ENCODE peak calls at places on chromosomes 1 and 21, in six cellular contexts. D is H9, K is IMR-90, O is neuronal stem cell, P is mesenchymal stem cell, C is H1. N is an unnamed sample.
A peak's percentile ranks its signal among the peaks of the same experiment; 100 is the strongest.

GRCh38 chr21:36818051-36818450 is 119.1 kb downstream of the SIM2 start:
- DNase-seq in D (no peak), K (no peak), O (peak; percentile 36), P (no peak), C (no peak), N (no peak)

GRCh38 chr1:230632273-230632873 is 9.9 kb upstream of the COG2 start:
- DNase-seq in D (peak; percentile 60), K (peak; percentile 24), O (peak; percentile 12), P (peak; percentile 50), C (peak; percentile 17), N (peak; percentile 83)

GRCh38 chr1:228005511-228006033 is 1.2 kb upstream of the WNT3A start:
- DNase-seq in D (no peak), K (no peak), O (no peak), P (no peak), C (no peak), N (peak; percentile 55)

GRCh38 chr1:19597463-19598309 is 46.4 kb upstream of the NBL1 start:
- DNase-seq in D (no peak), K (peak; percentile 47), O (no peak), P (peak; percentile 77), C (no peak), N (peak; percentile 61)

GRCh38 chr21:20570824-20571232 is 427.4 kb upstream of the NCAM2 start:
- DNase-seq in D (peak; percentile 88), K (no peak), O (peak; percentile 55), P (peak; percentile 6), C (peak; percentile 73), N (peak; percentile 96)

GRCh38 chr1:226629210-226629895 is 80.8 kb downstream of the STUM start:
- DNase-seq in D (no peak), K (no peak), O (no peak), P (no peak), C (no peak), N (no peak)

GRCh38 chr1:177848577-177848976 is 121.3 kb downstream of the SEC16B start:
- DNase-seq in D (no peak), K (peak; percentile 62), O (no peak), P (no peak), C (no peak), N (no peak)

GRCh38 chr1:152160553-152160952 is 1.5 kb upstream of the RPTN start:
- DNase-seq in D (no peak), K (no peak), O (no peak), P (no peak), C (no peak), N (no peak)

GRCh38 chr1:24724345-24725208 is 20.7 kb upstream of the CLIC4 start:
- DNase-seq in D (peak; percentile 80), K (peak; percentile 84), O (no peak), P (peak; percentile 87), C (no peak), N (peak; percentile 93)

GRCh38 chr1:207832796-207833195 is 78.1 kb downstream of the CD34 start:
- DNase-seq in D (no peak), K (no peak), O (no peak), P (no peak), C (no peak), N (no peak)

GRCh38 chr1:207833381-207833780 is 77.5 kb downstream of the CD34 start:
- DNase-seq in D (no peak), K (no peak), O (no peak), P (no peak), C (no peak), N (no peak)

GRCh38 chr1:207829576-207829975 is 77.7 kb downstream of the CD46 start:
- DNase-seq in D (no peak), K (no peak), O (no peak), P (no peak), C (no peak), N (no peak)

GRCh38 chr1:207830788-207831187 is 78.9 kb downstream of the CD46 start:
- DNase-seq in D (no peak), K (no peak), O (no peak), P (no peak), C (no peak), N (no peak)

DNA sequence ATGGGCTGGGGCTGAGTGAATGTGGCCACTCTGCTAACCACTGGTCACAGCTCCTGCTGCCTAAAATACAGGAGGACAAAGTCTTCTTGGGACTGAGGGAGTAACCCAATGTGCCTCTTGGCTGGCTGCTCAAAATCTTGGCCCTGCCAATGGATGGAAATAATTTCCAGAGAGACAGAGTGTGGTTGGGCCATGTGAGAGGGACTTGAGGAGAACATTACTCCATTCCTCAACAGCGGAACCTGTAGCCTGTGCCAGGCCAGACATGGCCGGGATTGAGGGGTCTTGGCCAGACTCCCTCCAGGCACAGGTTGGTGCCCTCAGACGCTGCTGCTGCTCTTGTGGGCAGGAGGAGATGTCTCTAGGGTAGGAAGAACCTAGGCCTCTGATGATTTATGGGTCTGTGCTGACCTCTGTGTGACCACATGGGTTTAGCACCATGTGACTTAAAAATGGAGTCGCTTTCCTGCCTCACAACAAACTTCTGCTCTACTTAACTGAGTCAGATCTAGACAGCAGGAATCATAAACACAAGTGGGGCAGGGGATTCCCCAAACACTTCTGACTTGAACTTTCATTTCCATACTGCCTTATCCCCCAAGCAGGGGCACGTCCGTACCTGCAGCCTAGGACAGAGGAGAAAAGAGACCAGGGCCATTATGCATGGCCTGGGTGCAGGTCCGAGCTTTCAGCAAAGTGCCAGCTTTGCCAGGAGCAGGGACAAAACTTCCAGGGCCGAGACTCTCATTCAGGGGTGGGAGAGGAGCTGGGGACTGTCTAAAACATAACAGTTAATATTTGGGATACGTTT is 79.2 kb downstream of the CD34 start:
- DNase-seq in D (no peak), K (peak; percentile 75), O (no peak), P (peak; percentile 66), C (no peak), N (no peak)
- H2BK15ac ChIP-seq in D (no peak overlapping the region), K (no peak overlapping the region), O (no peak overlapping the region), P (no peak overlapping the region), C (no peak overlapping the region), N (no peak overlapping the region)

GRCh38 chr1:92817137-92817697 is 14.6 kb upstream of the RPL5 start:
- DNase-seq in D (no peak), K (no peak), O (no peak), P (no peak), C (no peak), N (no peak)
- H3K23ac ChIP-seq in D (no peak overlapping the region), K (no peak overlapping the region), O (no peak overlapping the region), P (no peak overlapping the region), C (no peak overlapping the region), N (no peak overlapping the region)

GRCh38 chr1:181452746-181453145 is 30.6 kb upstream of the CACNA1E start:
- DNase-seq in D (no peak), K (no peak), O (no peak), P (no peak), C (no peak), N (no peak)
- H2BK15ac ChIP-seq in D (no peak overlapping the region), K (no peak overlapping the region), O (no peak overlapping the region), P (no peak overlapping the region), C (no peak overlapping the region), N (no peak overlapping the region)

GRCh38 chr1:198833706-198834497 is 195.1 kb downstream of the PTPRC start:
- DNase-seq in D (no peak), K (no peak), O (no peak), P (no peak), C (no peak), N (no peak)
- H3K23ac ChIP-seq in D (no peak overlapping the region), K (no peak overlapping the region), O (no peak overlapping the region), P (no peak overlapping the region), C (no peak overlapping the region), N (no peak overlapping the region)

GRCh38 chr1:150008699-150009098 is 1.8 kb downstream of the OTUD7B start:
- DNase-seq in D (no peak), K (no peak), O (no peak), P (no peak), C (no peak), N (no peak)

GRCh38 chr1:150006881-150007401 is 3.6 kb downstream of the OTUD7B start:
- DNase-seq in D (no peak), K (peak; percentile 76), O (no peak), P (peak; percentile 38), C (no peak), N (no peak)

GRCh38 chr1:150009604-150010387 is 730 bp downstream of the OTUD7B start:
- DNase-seq in D (peak; percentile 49), K (peak; percentile 90), O (peak; percentile 14), P (peak; percentile 94), C (no peak), N (peak; percentile 75)

GRCh38 chr1:150012611-150013010 is 2.1 kb upstream of the OTUD7B start:
- DNase-seq in D (no peak), K (peak; percentile 29), O (no peak), P (no peak), C (no peak), N (no peak)

GRCh38 chr1:150010388-150011115 is at the start of gene OTUD7B:
- DNase-seq in D (peak; percentile 84), K (peak; percentile 84), O (peak; percentile 86), P (peak; percentile 93), C (peak; percentile 54), N (peak; percentile 94)
- H2BK15ac ChIP-seq in D (no peak within 1 kb of the TSS), K (peak within 1 kb of the TSS; percentile 80), O (no peak within 1 kb of the TSS), P (no peak within 1 kb of the TSS), C (no peak within 1 kb of the TSS), N (no peak within 1 kb of the TSS)

N was measured in mesendoderm.